ENCODE peak calls at places on chromosomes 16 and 17, in five cellular contexts. H is mammary epithelial cell, C is H9, E is GM23248, A is astrocyte. Z is an unnamed sample.

GRCh38 chr17:67055041-67055443 is 10.7 kb downstream of the CACNG1 start:
- DNase-seq in A (no peak), C (no peak), E (no peak), H (no peak), Z (no peak)

GRCh38 chr16:2282262-2282661 is 14.3 kb upstream of the RNPS1 start:
- DNase-seq in A (no peak), H (no peak), C (no peak), E (no peak), Z (no peak)

GRCh38 chr17:78714534-78714933 is 67.5 kb downstream of the CYTH1 start:
- DNase-seq in C (no peak), E (no peak), H (no peak), A (no peak), Z (no peak)

GRCh38 chr16:27849621-27850020 is 213.9 kb downstream of the GSG1L start:
- DNase-seq in C (peak; percentile 9), H (no peak), E (no peak), A (no peak), Z (no peak)

GRCh38 chr17:78780852-78781338 is 1.2 kb downstream of the CYTH1 start:
- DNase-seq in H (no peak), E (peak; percentile 68), C (no peak), A (no peak), Z (no peak)

GRCh38 chr16:69848635-69849545 is 86.8 kb downstream of the WWP2 start:
- DNase-seq in E (peak; percentile 97), H (peak; percentile 50), A (peak; percentile 92), C (no peak), Z (peak; percentile 80)

GRCh38 chr16:66924527-66925321 is 611 bp downstream of the RRAD start:
- DNase-seq in A (no peak), H (no peak), E (peak; percentile 63), C (peak; percentile 77), Z (peak; percentile 54)

GRCh38 chr16:56610017-56610608 is 1.7 kb downstream of the MT2A start:
- DNase-seq in E (peak; percentile 96), H (peak; percentile 96), A (peak; percentile 96), C (no peak), Z (peak; percentile 86)

GRCh38 chr16:4301177-4301576 is 14.7 kb upstream of the GLIS2 start:
- DNase-seq in H (no peak), A (no peak), E (no peak), C (no peak), Z (no peak)

GRCh38 chr17:43713494-43714162 is 45.0 kb downstream of the SOST start:
- DNase-seq in H (peak; percentile 47), E (peak; percentile 71), A (no peak), C (peak; percentile 61), Z (peak; percentile 58)

DNA sequence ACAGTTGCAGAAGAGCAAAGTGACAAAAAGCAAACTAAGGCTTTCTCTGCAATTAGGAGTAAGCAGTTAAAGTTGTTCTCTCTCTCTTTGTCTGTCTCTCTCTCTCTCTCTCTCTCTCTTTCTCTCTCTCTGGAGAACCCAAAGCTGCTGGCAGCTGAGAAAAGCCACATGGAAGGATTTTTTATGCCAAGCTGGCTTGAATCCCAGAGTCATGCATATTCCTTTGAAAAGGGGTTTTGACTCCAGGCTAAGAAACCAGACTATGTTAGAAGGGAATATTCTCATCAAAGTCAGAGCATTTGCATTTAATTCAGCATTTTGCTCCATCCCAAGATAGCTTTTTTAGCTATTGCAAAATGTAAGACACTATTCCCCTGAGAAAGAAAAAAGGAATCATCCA is 1114.2 kb upstream of the GOT2 start:
- DNase-seq in A (peak; percentile 34), E (no peak), H (no peak), C (no peak), Z (no peak)
- H3K9me3 ChIP-seq in A (peaks cover 3% of the 10 kb centered on the region), E (no peaks in the 10 kb centered on the region), H (no peaks in the 10 kb centered on the region), C (no peaks in the 10 kb centered on the region), Z (peaks cover 2% of the 10 kb centered on the region)

GRCh38 chr17:40490289-40490853 is 11.1 kb downstream of the TNS4 start:
- DNase-seq in H (peak; percentile 85), A (peak; percentile 44), C (peak; percentile 86), E (peak; percentile 92), Z (peak; percentile 57)
- H3K4me1 ChIP-seq in H (peaks cover 97% of the 10 kb centered on the region), A (peaks cover 33% of the 10 kb centered on the region), C (peaks cover 6% of the 10 kb centered on the region), E (peaks cover 47% of the 10 kb centered on the region), Z (peaks cover 48% of the 10 kb centered on the region)

DNA sequence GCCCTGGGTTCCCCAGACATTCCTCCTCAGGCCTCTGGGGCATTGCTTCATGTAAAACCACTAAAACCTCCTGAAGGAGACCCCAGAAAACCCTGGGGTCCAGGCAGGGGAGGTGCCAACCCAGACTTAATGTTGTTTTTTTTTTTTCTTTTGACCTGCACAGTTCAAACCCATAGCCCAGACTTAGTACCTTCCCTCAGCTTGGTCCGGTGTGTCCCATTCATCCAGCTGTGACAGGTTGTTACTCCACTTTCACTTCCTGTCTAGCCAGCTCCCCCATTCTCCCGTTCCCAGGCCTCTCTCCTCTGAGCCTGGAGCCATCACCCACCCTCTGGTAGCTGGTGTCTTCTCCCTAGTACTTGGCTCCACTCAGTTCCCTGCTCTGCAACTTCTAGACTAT is 4.8 kb downstream of the CDR2L start:
- DNase-seq in H (no peak), C (no peak), E (no peak), A (no peak), Z (no peak)
- H3K9ac ChIP-seq in H (peak overlapping the region; percentile 44), C (no peak overlapping the region), E (no peak overlapping the region), A (no peak overlapping the region), Z (no peak overlapping the region)

GRCh38 chr16:24378999-24379398 is 122.9 kb downstream of the CACNG3 start:
- DNase-seq in A (no peak), C (no peak), E (no peak), H (no peak), Z (no peak)
- H3K9me3 ChIP-seq in A (no peaks in the 10 kb centered on the region), C (peaks cover 16% of the 10 kb centered on the region), E (no peaks in the 10 kb centered on the region), H (peaks cover 7% of the 10 kb centered on the region), Z (peaks cover 26% of the 10 kb centered on the region)

GRCh38 chr17:46140645-46141197 is 52.5 kb downstream of the KANSL1 start:
- DNase-seq in E (no peak), A (no peak), C (no peak), H (no peak), Z (no peak)

GRCh38 chr17:46138470-46138869 is 54.8 kb downstream of the KANSL1 start:
- DNase-seq in H (no peak), A (no peak), C (no peak), E (no peak), Z (no peak)

GRCh38 chr17:46141645-46142044 is 51.6 kb downstream of the KANSL1 start:
- DNase-seq in C (no peak), E (no peak), H (no peak), A (no peak), Z (no peak)

GRCh38 chr17:46136820-46137219 is 56.4 kb downstream of the KANSL1 start:
- DNase-seq in H (no peak), A (no peak), E (peak; percentile 13), C (no peak), Z (peak; percentile 52)

DNA sequence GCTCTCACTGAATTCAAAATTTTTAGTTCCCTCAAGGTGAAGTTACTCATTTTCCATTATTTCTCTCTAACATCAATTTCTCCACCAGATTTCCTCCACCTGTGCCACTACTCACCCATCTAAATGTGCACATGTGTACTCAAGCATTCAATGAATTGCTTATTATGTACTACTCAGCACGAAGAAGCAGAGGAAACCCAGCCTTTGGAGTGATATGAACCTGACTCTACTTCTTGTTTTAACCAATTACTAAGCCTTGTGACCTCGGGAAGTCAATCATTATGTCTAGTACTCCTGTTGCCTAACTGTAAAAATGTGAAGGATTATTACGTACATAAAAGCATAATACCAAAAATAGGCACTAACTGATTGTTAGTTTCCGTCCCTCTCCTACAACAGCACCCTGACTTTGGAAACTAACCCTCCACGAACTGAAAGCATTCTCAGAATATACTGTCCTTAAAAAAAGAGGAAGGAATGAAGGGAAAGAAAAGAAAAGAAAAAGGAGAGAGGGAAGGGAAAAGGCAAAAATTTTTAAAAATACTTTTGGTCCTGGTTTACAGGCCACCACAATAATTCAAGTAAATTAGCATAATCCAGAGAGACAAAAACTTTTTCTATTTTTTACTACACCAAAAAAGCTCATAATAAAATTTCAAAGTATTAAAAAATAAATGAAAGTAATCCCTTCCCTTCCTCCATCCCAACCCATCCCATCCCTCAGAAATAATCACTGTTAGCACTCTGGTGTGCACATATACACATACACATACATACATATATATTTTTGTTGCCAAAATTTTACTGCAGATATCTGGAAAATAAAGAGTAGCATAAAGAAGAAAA is 53.6 kb downstream of the KANSL1 start:
- DNase-seq in A (no peak), C (no peak), E (no peak), H (no peak), Z (no peak)
- H3K4me1 ChIP-seq in A (peaks cover 3% of the 10 kb centered on the region), C (no peaks in the 10 kb centered on the region), E (peaks cover 16% of the 10 kb centered on the region), H (peaks cover 5% of the 10 kb centered on the region), Z (peaks cover 56% of the 10 kb centered on the region)

GRCh38 chr17:39687101-39687545 is 734 bp downstream of the PGAP3 start:
- DNase-seq in C (no peak), E (no peak), H (no peak), A (no peak), Z (no peak)
- H3K9ac ChIP-seq in C (no peak overlapping the region), E (no peak overlapping the region), H (no peak overlapping the region), A (no peak overlapping the region), Z (no peak overlapping the region)

DNA sequence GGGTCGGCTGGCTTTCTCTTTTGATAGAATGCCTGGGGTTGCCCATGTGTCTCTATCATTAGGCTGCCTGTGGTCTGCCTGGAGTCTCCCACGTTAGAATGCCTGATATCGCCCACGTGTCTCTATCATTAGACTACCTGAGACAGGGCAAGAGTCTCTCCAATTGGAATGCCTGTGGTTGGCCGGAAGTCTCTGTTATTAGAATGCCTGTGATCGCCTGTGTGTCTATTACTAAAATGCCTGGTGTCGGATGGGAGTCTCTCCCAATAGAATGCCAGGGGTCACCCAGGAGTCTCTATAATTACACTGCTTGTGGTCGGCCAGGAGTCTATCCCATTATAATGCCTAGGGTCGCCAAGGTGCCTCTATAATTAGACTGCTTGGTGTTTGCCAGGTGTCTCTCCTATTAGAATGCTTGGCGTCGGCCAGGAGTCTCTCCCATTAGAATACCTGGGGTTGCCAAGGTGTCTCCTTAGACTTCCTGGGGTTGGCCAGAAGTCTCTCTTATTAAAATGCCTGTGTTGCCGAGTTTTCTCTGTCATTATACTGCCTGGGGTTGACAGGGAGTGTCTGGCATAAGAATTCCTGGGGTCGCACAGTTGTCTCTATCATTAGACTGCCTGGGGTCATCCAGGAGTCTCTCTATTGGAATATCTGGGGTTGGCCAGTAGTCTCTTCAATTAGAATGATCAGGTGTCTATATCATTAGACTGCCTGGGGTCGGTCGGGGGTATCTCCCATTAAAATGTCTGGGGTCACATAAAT is 2272.8 kb downstream of the TP53TG3F start:
- DNase-seq in E (no peak), C (no peak), A (no peak), H (no peak), Z (no peak)
- H3K9me3 ChIP-seq in E (no peaks in the 10 kb centered on the region), C (peaks cover 82% of the 10 kb centered on the region), A (no peaks in the 10 kb centered on the region), H (peaks cover 24% of the 10 kb centered on the region), Z (no peaks in the 10 kb centered on the region)

GRCh38 chr17:45256114-45256966 is 5.6 kb downstream of the SPATA32 start:
- DNase-seq in H (no peak), C (peak; percentile 60), A (no peak), E (no peak), Z (no peak)
- H3K4me1 ChIP-seq in H (no peaks in the 10 kb centered on the region), C (peaks cover 4% of the 10 kb centered on the region), A (no peaks in the 10 kb centered on the region), E (no peaks in the 10 kb centered on the region), Z (peaks cover 9% of the 10 kb centered on the region)

GRCh38 chr17:49089094-49089493 is 43.5 kb upstream of the B4GALNT2 start:
- DNase-seq in H (no peak), A (no peak), C (no peak), E (no peak), Z (no peak)

GRCh38 chr17:49090885-49091594 is 41.5 kb upstream of the B4GALNT2 start:
- DNase-seq in E (no peak), H (peak; percentile 76), A (no peak), C (no peak), Z (no peak)

DNA sequence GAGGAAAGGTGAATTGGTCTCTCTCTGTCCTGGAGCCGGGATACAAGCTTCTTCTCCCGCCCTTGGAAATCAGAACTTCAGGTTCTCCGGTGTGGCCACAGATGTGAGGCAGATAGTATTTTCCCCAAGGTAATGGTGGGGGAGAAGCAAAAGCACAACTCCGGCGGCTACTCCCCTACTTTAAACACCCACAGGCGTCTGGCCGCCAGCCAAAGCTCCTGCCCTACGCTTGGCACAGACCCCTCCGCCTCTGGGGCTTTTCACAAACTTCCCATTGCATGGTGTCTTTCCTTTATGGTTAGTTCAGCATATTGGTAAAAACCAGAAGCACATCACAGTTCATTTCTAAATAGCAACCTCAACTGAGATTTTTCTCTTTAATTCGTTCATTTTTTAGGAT is 39.4 kb upstream of the B4GALNT2 start:
- DNase-seq in E (no peak), A (no peak), C (no peak), H (no peak), Z (no peak)
- H3K9ac ChIP-seq in E (no peak overlapping the region), A (no peak overlapping the region), C (no peak overlapping the region), H (no peak overlapping the region), Z (no peak overlapping the region)

Z was measured in adipocyte.